ENCODE peak calls at places on chromosomes 16 and 17, in six cellular contexts. E, M, W, S, P and O are unnamed samples.

GRCh38 chr17:81487487-81488275 is 24.9 kb downstream of the ACTG1 start:
- DNase-seq in W (peak; percentile 85), P (peak; percentile 87), S (no peak), M (no peak), E (peak; percentile 83), O (peak; percentile 89)

GRCh38 chr17:13596241-13596941 is 5.3 kb downstream of the HS3ST3A1 start:
- DNase-seq in P (no peak), S (no peak), M (no peak), E (no peak), W (no peak), O (no peak)

GRCh38 chr17:66661411-66661843 is 173.5 kb upstream of the CACNG5 start:
- DNase-seq in W (peak; percentile 45), P (no peak), M (no peak), E (no peak), S (no peak), O (no peak)

GRCh38 chr17:2792541-2793169 is 3.6 kb upstream of the RAP1GAP2 start:
- DNase-seq in S (no peak), E (no peak), M (no peak), W (no peak), P (no peak), O (no peak)

GRCh38 chr16:12573300-12573699 is 230.4 kb downstream of the CPPED1 start:
- DNase-seq in M (peak; percentile 43), S (no peak), E (no peak), W (no peak), P (no peak), O (peak; percentile 39)

GRCh38 chr16:11796227-11797165 is 562 bp downstream of the ZC3H7A start:
- DNase-seq in M (no peak), P (peak; percentile 78), S (no peak), W (peak; percentile 62), E (peak; percentile 83), O (no peak)

GRCh38 chr17:79080761-79081290 is 6.2 kb downstream of the ENGASE start:
- DNase-seq in E (peak; percentile 29), M (no peak), W (no peak), S (no peak), P (no peak), O (no peak)

GRCh38 chr16:46853713-46854443 is 22.9 kb upstream of the C16orf87 start:
- DNase-seq in S (peak; percentile 4), P (peak; percentile 77), W (peak; percentile 87), M (no peak), E (peak; percentile 82), O (peak; percentile 38)

GRCh38 chr16:24610421-24610765 is 71.0 kb downstream of the RBBP6 start:
- DNase-seq in S (no peak), M (no peak), W (no peak), E (no peak), P (no peak), O (peak; percentile 16)

GRCh38 chr17:42642377-42642776 is 16.7 kb upstream of the TUBG2 start:
- DNase-seq in P (no peak), M (no peak), S (no peak), W (no peak), E (no peak), O (no peak)

GRCh38 chr17:35144840-35145239 is 2.7 kb upstream of the NLE1 start:
- DNase-seq in W (no peak), P (no peak), S (no peak), E (no peak), M (no peak), O (no peak)

GRCh38 chr17:35138218-35138617 is 3.9 kb downstream of the NLE1 start:
- DNase-seq in E (peak; percentile 8), P (no peak), S (no peak), W (no peak), M (no peak), O (no peak)

GRCh38 chr17:35146214-35146833 is 1.3 kb upstream of the UNC45B start:
- DNase-seq in W (no peak), M (no peak), E (no peak), P (no peak), S (no peak), O (no peak)

GRCh38 chr17:35142467-35142796 is 329 bp upstream of the NLE1 start:
- DNase-seq in P (no peak), E (no peak), W (no peak), S (no peak), M (no peak), O (no peak)

GRCh38 chr17:35141681-35142466 is at the start of gene NLE1:
- DNase-seq in S (no peak), P (peak; percentile 86), M (peak; percentile 36), W (peak; percentile 81), E (peak; percentile 87), O (peak; percentile 88)
- TF ChIP-seq POLR2A in S (no peak), P (peak; percentile 34), M (peak; percentile 90), W (no peak), E (peak; percentile 46), O (no peak)

DNA sequence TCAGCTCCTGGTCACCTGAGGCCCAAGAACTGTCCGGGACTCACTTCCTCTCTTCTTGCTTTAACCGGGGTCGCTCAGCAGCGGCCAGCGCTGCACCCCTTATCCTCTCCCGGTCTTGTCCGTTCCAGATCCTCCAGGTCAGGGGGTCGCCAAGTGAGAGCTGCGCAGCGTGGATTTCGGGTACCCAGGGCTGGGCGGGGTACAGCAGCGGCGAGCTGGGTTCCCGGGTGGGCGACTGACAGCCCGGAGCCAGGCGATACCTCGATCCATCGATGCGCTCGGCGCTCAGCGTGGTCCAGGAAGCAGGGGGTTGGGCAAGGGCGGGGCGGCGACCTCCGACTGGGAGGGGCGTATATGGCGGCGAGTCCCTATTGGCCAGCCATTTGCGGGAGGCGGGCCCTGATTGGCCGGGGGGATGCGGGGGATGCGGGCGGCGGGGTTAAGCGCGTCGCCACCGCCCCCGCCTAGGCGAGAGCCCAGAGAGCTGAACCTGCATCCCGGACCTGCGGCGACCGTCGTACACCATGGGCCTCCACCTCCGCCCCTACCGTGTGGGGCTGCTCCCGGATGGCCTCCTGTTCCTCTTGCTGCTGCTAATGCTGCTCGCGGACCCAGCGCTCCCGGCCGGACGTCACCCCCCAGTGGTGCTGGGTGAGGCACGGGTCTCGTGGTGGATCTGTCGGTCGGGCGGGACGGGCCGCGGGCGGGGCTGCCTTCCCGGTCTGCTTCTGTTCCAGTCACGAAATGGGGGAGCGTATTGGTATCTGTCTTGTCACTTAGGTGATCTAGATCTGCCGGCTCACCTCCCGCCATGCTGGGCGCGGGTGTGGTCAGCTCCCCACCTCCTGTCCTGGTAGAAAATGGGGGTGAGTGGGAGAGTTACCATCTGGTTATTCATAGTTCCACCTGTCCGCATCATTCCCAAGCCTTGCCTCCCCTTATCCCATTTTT is at the start of gene PLA2G15:
- DNase-seq in S (peak; percentile 80), W (peak; percentile 96), E (peak; percentile 98), P (peak; percentile 98), M (no peak), O (peak; percentile 98)
- TF ChIP-seq POLR2A in S (peak; percentile 63), W (peak; percentile 27), E (peak; percentile 73), P (peak; percentile 94), M (peak; percentile 87), O (peak; percentile 63)

GRCh38 chr16:89157778-89158177 is 13.8 kb upstream of the CDH15 start:
- DNase-seq in M (no peak), P (no peak), S (no peak), E (no peak), W (no peak), O (no peak)
- TF ChIP-seq POLR2A in M (no peak), P (no peak), S (no peak), E (no peak), W (no peak), O (no peak)

GRCh38 chr16:3008749-3009088 is 4.0 kb upstream of the CLDN9 start:
- DNase-seq in S (no peak), W (no peak), E (no peak), P (no peak), M (no peak), O (no peak)

GRCh38 chr16:3009568-3010390 is 2.9 kb upstream of the CLDN9 start:
- DNase-seq in E (no peak), W (peak; percentile 80), S (no peak), P (no peak), M (no peak), O (no peak)

GRCh38 chr16:3004781-3005284 is 7.9 kb upstream of the CLDN9 start:
- DNase-seq in S (no peak), P (no peak), E (peak; percentile 83), M (no peak), W (peak; percentile 56), O (no peak)

GRCh38 chr16:3007957-3008748 is 4.6 kb upstream of the CLDN9 start:
- DNase-seq in S (no peak), M (no peak), P (no peak), W (no peak), E (no peak), O (no peak)

DNA sequence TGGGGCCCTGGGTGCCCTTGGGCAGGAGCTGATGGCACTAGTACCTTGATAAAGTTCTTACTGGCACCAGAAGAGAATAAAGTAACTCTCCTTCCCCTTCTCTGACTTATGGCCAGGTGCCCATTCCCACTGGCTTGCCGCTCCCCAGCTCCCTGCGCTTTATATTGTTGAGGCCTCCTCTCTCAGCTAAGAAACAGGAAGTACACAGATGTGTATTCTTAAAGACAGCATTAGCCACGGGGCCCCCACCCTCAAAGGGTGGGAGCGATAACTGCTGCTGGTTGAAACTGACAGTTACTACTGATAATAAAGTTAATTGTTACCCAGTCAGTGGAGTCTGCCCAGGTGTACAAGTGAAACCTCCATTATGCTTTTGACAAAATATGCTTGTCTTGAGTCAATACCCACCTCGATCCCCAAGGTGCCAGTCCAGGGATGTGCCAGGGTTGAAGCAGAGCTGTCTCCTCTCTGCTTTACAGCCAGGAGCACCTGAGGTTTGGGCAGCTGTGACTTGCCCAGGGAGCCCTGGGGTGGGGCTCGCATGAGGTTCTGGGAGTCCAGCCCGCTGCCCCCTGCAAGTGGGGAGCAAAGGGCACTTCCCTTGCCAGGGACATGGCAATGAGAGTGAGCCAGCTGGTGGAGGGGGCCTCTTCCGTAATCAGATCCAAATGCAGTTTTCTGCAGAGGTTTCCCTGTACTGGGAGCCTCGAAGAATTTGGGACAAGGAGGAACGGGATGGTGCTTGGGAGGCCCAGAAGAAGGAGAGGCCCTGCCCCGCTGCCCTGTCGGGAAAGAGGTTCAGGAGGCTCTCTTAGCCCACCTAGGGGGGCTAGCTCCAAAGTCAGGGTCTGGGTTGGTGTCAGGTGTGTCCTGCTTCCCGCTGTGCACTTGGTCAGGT is 5.4 kb upstream of the CLDN9 start:
- DNase-seq in M (no peak), E (peak; percentile 84), S (no peak), P (no peak), W (no peak), O (no peak)
- TF ChIP-seq POLR2A in M (no peak), E (peak; percentile 60), S (no peak), P (no peak), W (no peak), O (no peak)

DNA sequence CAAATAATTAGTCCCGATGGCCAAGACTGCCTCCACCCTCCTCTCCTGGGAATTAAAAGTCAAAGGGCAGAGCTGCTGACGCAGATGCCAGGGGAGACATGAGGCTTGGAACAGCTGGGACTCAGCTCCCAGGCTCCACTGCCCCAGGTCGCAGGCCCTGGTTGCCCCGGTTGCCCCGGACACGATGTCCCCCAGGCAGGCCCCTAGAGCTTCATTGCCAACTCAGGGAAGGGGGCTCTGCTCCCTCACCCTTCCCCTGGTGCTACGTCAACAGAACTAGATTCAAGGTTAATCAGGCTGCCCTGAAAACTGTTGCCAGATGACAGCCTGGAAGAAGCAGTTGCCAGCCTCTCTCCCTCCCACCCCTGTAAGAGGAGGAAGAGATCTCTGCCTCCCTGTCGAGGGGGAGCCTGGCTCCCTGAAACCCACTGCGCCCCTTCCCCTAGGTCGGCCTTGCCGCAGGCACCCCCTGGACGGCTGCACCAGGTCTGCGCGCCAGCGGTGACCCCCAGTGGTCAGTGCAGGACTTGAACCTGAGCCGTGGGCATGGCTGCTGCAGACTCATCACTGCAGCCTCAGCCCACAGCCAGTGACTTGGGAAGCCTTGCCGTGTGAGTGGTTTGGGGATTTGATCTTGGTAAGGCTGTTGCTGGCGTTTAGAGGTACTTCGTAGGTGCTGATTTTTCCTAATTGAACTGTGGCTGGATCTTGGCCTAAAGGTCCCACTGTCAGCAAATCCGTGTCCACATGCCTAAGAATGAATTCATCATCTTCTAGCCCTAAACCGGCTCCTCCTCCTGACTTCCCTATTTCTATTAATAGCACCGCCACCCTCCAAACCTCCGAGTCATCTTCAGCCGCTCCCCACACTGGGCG is 84.1 kb upstream of the TOB1 start:
- DNase-seq in P (peak; percentile 77), S (peak; percentile 31), M (no peak), E (peak; percentile 90), W (peak; percentile 81), O (peak; percentile 64)
- TF ChIP-seq POLR2A in P (no peak), S (no peak), M (no peak), E (peak; percentile 60), W (no peak), O (no peak)